ENCODE peak calls at places on chromosomes 5 and 9, in ten cellular contexts. Z is GM23248, U is HCT116, M is fibroblast of lung, Q is mammary epithelial cell, W is astrocyte, K is neural progenitor cell, P is MM.1S, A is A673, Y is HepG2. R is an unnamed sample.

GRCh38 chr5:173902743-173903142 is 14.6 kb downstream of the CPEB4 start:
- DNase-seq in Y (no peak), P (peak), Q (no peak), M (no peak), U (no peak), A (no peak), K (no peak), Z (no peak), W (no peak), R (no peak)

GRCh38 chr9:107584186-107584585 is 94.6 kb upstream of the KLF4 start:
- DNase-seq in P (no peak), Z (peak), Q (no peak), Y (no peak), K (no peak), A (no peak), M (no peak), U (no peak), W (peak), R (no peak)

GRCh38 chr9:80231847-80232246 is 660.1 kb downstream of the TLE4 start:
- DNase-seq in M (no peak), K (no peak), Z (no peak), W (no peak), P (no peak), Q (no peak), A (no peak), Y (no peak), U (no peak), R (no peak)

GRCh38 chr9:90998573-90998972 is 197.0 kb downstream of the SYK start:
- DNase-seq in K (no peak), Z (no peak), P (no peak), Y (no peak), Q (peak), W (no peak), M (no peak), U (no peak), A (no peak), R (no peak)

GRCh38 chr5:168433982-168434381 is 52.3 kb upstream of the RARS1 start:
- DNase-seq in A (no peak), Q (no peak), Y (no peak), W (no peak), M (no peak), U (no peak), P (no peak), K (peak), Z (no peak), R (peak)

GRCh38 chr5:161889971-161890370 is 42.1 kb downstream of the GABRA1 start:
- DNase-seq in Q (no peak), A (no peak), U (no peak), P (no peak), K (peak), Y (no peak), M (no peak), W (no peak), Z (no peak), R (peak)

GRCh38 chr5:139636975-139637408 is 11.2 kb upstream of the CXXC5 start:
- DNase-seq in Z (peak), A (no peak), U (no peak), P (peak), Y (no peak), M (no peak), K (no peak), W (peak), Q (peak), R (no peak)

GRCh38 chr9:81266674-81267073 is 422.7 kb downstream of the TLE1 start:
- DNase-seq in W (peak), Z (peak), A (no peak), Y (no peak), M (peak), K (no peak), Q (peak), U (peak), P (no peak), R (no peak)

GRCh38 chr5:134466241-134467069 is 54.8 kb upstream of the CDKN2AIPNL start:
- DNase-seq in Z (peak), U (peak), K (peak), Y (peak), W (peak), P (no peak), Q (peak), A (peak), M (peak), R (peak)

GRCh38 chr5:143265995-143266394 is 137.5 kb downstream of the NR3C1 start:
- DNase-seq in A (no peak), K (no peak), Q (no peak), M (no peak), W (no peak), Y (no peak), Z (no peak), P (no peak), U (no peak), R (no peak)

GRCh38 chr9:99485461-99485860 is 263.4 kb downstream of the SEC61B start:
- DNase-seq in M (peak), U (no peak), Z (peak), W (peak), A (no peak), P (no peak), Y (no peak), K (no peak), Q (no peak), R (no peak)

GRCh38 chr9:83330207-83331196 is 207.7 kb downstream of the FRMD3 start:
- DNase-seq in P (no peak), Z (peak), M (no peak), A (peak), U (no peak), Q (no peak), Y (peak), K (peak), W (no peak), R (peak)

GRCh38 chr9:19976226-19976625 is 187.4 kb upstream of the SLC24A2 start:
- DNase-seq in K (no peak), Y (no peak), U (no peak), Z (no peak), P (no peak), Q (peak), M (no peak), A (no peak), W (no peak), R (no peak)

GRCh38 chr9:86614871-86615849 is 260.9 kb upstream of the TUT7 start:
- DNase-seq in W (peak), M (peak), Q (peak), U (no peak), P (no peak), Z (peak), K (peak), A (peak), Y (peak), R (peak)

GRCh38 chr5:178532666-178533065 is 57.5 kb downstream of the COL23A1 start:
- DNase-seq in M (no peak), K (no peak), U (no peak), A (no peak), Z (no peak), Q (no peak), W (no peak), Y (no peak), P (no peak), R (no peak)

DNA sequence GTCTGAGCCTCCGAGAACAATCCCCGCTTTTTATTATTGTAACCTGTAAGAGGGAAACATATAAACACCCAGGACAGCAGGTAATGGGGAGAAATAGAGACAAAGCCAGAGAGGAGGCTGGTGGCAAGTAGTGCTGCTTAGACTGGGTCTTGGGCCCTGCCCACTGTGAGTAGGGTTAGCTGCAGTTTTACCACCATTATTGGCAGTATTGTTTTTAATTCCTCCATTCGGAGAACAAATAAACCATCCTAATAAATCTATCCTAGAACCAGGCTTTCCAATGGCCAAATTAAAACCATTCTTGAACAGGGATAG is 6.3 kb downstream of the NR2F1 start:
- DNase-seq in Z (no peak), Y (no peak), Q (no peak), M (no peak), K (no peak), P (no peak), W (no peak), U (no peak), A (no peak), R (no peak)
- TF ChIP-seq EZH2 in Z (no peak), Y (no peak), Q (no peak), M (no peak), K (no peak), P (no peak), W (no peak), U (no peak), A (no peak), R (no peak)

GRCh38 chr5:159971514-159971913 is 37.4 kb upstream of the TTC1 start:
- DNase-seq in W (no peak), Y (no peak), Z (no peak), M (no peak), U (no peak), A (no peak), P (no peak), K (no peak), Q (no peak), R (peak)
- TF ChIP-seq EZH2 in W (no peak), Y (no peak), Z (no peak), M (no peak), U (no peak), A (peak), P (no peak), K (peak), Q (no peak), R (peak)

GRCh38 chr9:133351908-133352634 is 4.1 kb downstream of the RPL7A start:
- DNase-seq in Y (peak), M (peak), W (peak), U (no peak), Z (peak), K (peak), P (peak), A (peak), Q (peak), R (peak)
- TF ChIP-seq EZH2 in Y (no peak), M (no peak), W (no peak), U (no peak), Z (no peak), K (no peak), P (no peak), A (no peak), Q (no peak), R (no peak)

GRCh38 chr9:14033067-14033466 is 280.9 kb downstream of the NFIB start:
- DNase-seq in Q (no peak), W (no peak), Z (no peak), M (no peak), Y (no peak), P (no peak), K (no peak), A (no peak), U (no peak), R (no peak)

GRCh38 chr9:14030350-14030823 is 283.6 kb downstream of the NFIB start:
- DNase-seq in K (no peak), A (peak), Q (no peak), U (no peak), P (no peak), W (peak), Z (peak), M (peak), Y (no peak), R (no peak)

GRCh38 chr9:14029811-14030210 is 284.1 kb downstream of the NFIB start:
- DNase-seq in Z (peak), M (no peak), K (no peak), U (no peak), Y (no peak), Q (no peak), W (no peak), A (peak), P (no peak), R (no peak)

GRCh38 chr9:14031761-14032279 is 282.1 kb downstream of the NFIB start:
- DNase-seq in Z (no peak), U (no peak), M (no peak), Y (no peak), A (no peak), K (no peak), P (no peak), W (peak), Q (no peak), R (no peak)

GRCh38 chr9:14031015-14031414 is 282.9 kb downstream of the NFIB start:
- DNase-seq in M (peak), U (no peak), Y (no peak), A (peak), K (peak), P (no peak), Z (peak), W (peak), Q (no peak), R (peak)
- TF ChIP-seq EZH2 in M (no peak), U (no peak), Y (no peak), A (no peak), K (no peak), P (no peak), Z (no peak), W (no peak), Q (no peak), R (no peak)

GRCh38 chr9:131013771-131014676 is 5.0 kb downstream of the LAMC3 start:
- DNase-seq in Q (no peak), K (no peak), U (no peak), W (no peak), Y (no peak), Z (peak), M (no peak), A (no peak), P (no peak), R (no peak)

GRCh38 chr9:131013015-131013755 is 4.2 kb downstream of the LAMC3 start:
- DNase-seq in K (no peak), P (no peak), A (no peak), M (no peak), U (no peak), W (no peak), Q (no peak), Z (no peak), Y (no peak), R (no peak)

GRCh38 chr9:131011274-131012022 is 2.5 kb downstream of the LAMC3 start:
- DNase-seq in K (no peak), A (no peak), Z (no peak), Y (peak), P (no peak), M (no peak), W (no peak), Q (no peak), U (no peak), R (peak)

GRCh38 chr9:131012023-131012334 is 3.0 kb downstream of the LAMC3 start:
- DNase-seq in Q (no peak), Z (no peak), A (no peak), Y (peak), W (no peak), P (no peak), U (no peak), K (no peak), M (no peak), R (no peak)

GRCh38 chr9:131012396-131012917 is 3.5 kb downstream of the LAMC3 start:
- DNase-seq in K (peak), Z (no peak), W (no peak), A (no peak), P (no peak), Y (no peak), Q (no peak), U (no peak), M (no peak), R (peak)
- TF ChIP-seq EZH2 in K (no peak), Z (no peak), W (no peak), A (no peak), P (no peak), Y (no peak), Q (no peak), U (no peak), M (no peak), R (no peak)

GRCh38 chr5:9596256-9596655 is 33.9 kb downstream of the TAS2R1 start:
- DNase-seq in Q (no peak), A (no peak), W (no peak), Z (peak), M (peak), P (no peak), Y (no peak), K (no peak), U (no peak), R (no peak)
- TF ChIP-seq EZH2 in Q (no peak), A (no peak), W (no peak), Z (no peak), M (no peak), P (no peak), Y (no peak), K (no peak), U (no peak), R (no peak)

GRCh38 chr9:126618200-126618589 is 4.5 kb downstream of the LMX1B start:
- DNase-seq in Z (no peak), P (no peak), W (no peak), K (no peak), Q (peak), Y (no peak), A (no peak), U (no peak), M (no peak), R (no peak)
- TF ChIP-seq EZH2 in Z (no peak), P (no peak), W (no peak), K (no peak), Q (no peak), Y (no peak), A (no peak), U (no peak), M (no peak), R (peak)

R was measured in GM23338.